ENCODE peak calls at places on chromosomes 5 and 9, in eight cellular contexts. T, J, Y, S, I, X, D and A are unnamed samples.

GRCh38 chr5:160463775-160464465 is 42.3 kb downstream of the PTTG1 start:
- DNase-seq in Y (peak), D (no peak), X (no peak), S (no peak), T (no peak), I (no peak), J (no peak), A (no peak)

GRCh38 chr9:121085661-121086060 is 10.9 kb downstream of the CNTRL start:
- DNase-seq in X (no peak), J (no peak), I (no peak), T (no peak), Y (no peak), S (no peak), D (no peak), A (no peak)

GRCh38 chr9:121450241-121450640 is 49.4 kb downstream of the GGTA1 start:
- DNase-seq in X (no peak), Y (no peak), S (peak), I (no peak), J (no peak), D (no peak), T (no peak), A (no peak)

GRCh38 chr5:178307266-178308045 is 74.9 kb upstream of the PHYKPL start:
- DNase-seq in Y (no peak), X (no peak), T (no peak), D (no peak), J (no peak), S (no peak), I (no peak), A (no peak)

GRCh38 chr9:35665471-35665818 is 450 bp upstream of the ARHGEF39 start:
- DNase-seq in X (no peak), D (no peak), S (no peak), T (no peak), J (no peak), Y (no peak), I (no peak), A (no peak)

GRCh38 chr5:32683125-32683524 is 28.0 kb upstream of the NPR3 start:
- DNase-seq in I (no peak), Y (no peak), D (no peak), T (no peak), X (no peak), S (no peak), J (no peak), A (no peak)

GRCh38 chr9:78044886-78045285 is 13.3 kb upstream of the GNAQ start:
- DNase-seq in S (no peak), Y (no peak), I (no peak), D (no peak), T (no peak), X (no peak), J (no peak), A (no peak)

GRCh38 chr5:95895223-95895622 is 66.4 kb downstream of the ELL2 start:
- DNase-seq in X (no peak), I (no peak), T (no peak), J (no peak), Y (no peak), S (no peak), D (no peak), A (no peak)

GRCh38 chr9:95783426-95783975 is 92.0 kb upstream of the ERCC6L2 start:
- DNase-seq in D (no peak), S (no peak), X (no peak), Y (no peak), I (no peak), J (no peak), T (no peak), A (no peak)

GRCh38 chr5:127186657-127187056 is 103.9 kb upstream of the MEGF10 start:
- DNase-seq in I (no peak), D (no peak), J (no peak), Y (no peak), X (no peak), T (no peak), S (no peak), A (no peak)

GRCh38 chr5:151745071-151745705 is 13.2 kb downstream of the ATOX1 start:
- DNase-seq in J (peak), X (no peak), Y (no peak), S (peak), T (no peak), I (no peak), D (peak), A (no peak)

GRCh38 chr9:34689512-34689911 is 1.6 kb downstream of the CCL19 start:
- DNase-seq in D (no peak), J (no peak), Y (no peak), X (no peak), S (no peak), T (no peak), I (no peak), A (no peak)

GRCh38 chr5:16754621-16755020 is 137.8 kb upstream of the RETREG1 start:
- DNase-seq in Y (no peak), S (no peak), X (no peak), J (no peak), I (no peak), T (no peak), D (no peak), A (no peak)

GRCh38 chr5:75668988-75669760 is 48.1 kb downstream of the POC5 start:
- DNase-seq in I (no peak), Y (peak), J (no peak), X (peak), S (no peak), D (peak), T (no peak), A (peak)

GRCh38 chr5:175627037-175627436 is 30.8 kb upstream of the HRH2 start:
- DNase-seq in X (no peak), S (no peak), Y (no peak), D (no peak), J (no peak), I (no peak), T (no peak), A (no peak)

GRCh38 chr5:146645382-146645781 is 129.4 kb upstream of the GPR151 start:
- DNase-seq in D (no peak), S (no peak), X (no peak), J (no peak), T (no peak), I (no peak), Y (peak), A (no peak)

GRCh38 chr9:87226896-87227295 is 270.8 kb upstream of the DAPK1 start:
- DNase-seq in X (no peak), T (no peak), Y (no peak), D (no peak), I (no peak), J (no peak), S (no peak), A (no peak)

GRCh38 chr5:115351356-115352195 is 55.1 kb upstream of the CCDC112 start:
- DNase-seq in S (no peak), D (no peak), Y (no peak), T (no peak), X (no peak), J (no peak), I (no peak), A (no peak)

GRCh38 chr5:5044240-5044840 is 95.8 kb upstream of the ADAMTS16 start:
- DNase-seq in Y (no peak), D (no peak), T (no peak), J (no peak), S (no peak), X (no peak), I (no peak), A (no peak)

GRCh38 chr9:99040254-99040653 is 64.7 kb upstream of the TGFBR1 start:
- DNase-seq in X (no peak), S (no peak), D (no peak), Y (no peak), J (no peak), I (no peak), T (no peak), A (no peak)

GRCh38 chr5:98096155-98096554 is 677.3 kb upstream of the RGMB start:
- DNase-seq in J (no peak), X (no peak), D (no peak), I (no peak), S (no peak), T (no peak), Y (no peak), A (no peak)

GRCh38 chr5:119367502-119368237 is 11.9 kb downstream of the TNFAIP8 start:
- DNase-seq in T (no peak), X (no peak), I (no peak), S (no peak), J (no peak), Y (no peak), D (no peak), A (no peak)

GRCh38 chr5:151597749-151598148 is 6.6 kb upstream of the FAT2 start:
- DNase-seq in Y (no peak), X (no peak), J (no peak), I (no peak), D (no peak), T (no peak), S (no peak), A (no peak)

GRCh38 chr5:172918421-172919371 is 40.5 kb upstream of the RPL26L1 start:
- DNase-seq in Y (no peak), J (no peak), I (no peak), S (no peak), X (no peak), D (peak), T (no peak), A (no peak)

GRCh38 chr5:73485715-73486114 is 12.5 kb upstream of the BTF3 start:
- DNase-seq in I (no peak), Y (no peak), D (no peak), X (no peak), T (no peak), J (no peak), S (no peak), A (no peak)

GRCh38 chr9:134272302-134273023 is 53.8 kb upstream of the RXRA start:
- DNase-seq in X (no peak), D (no peak), I (no peak), S (no peak), T (no peak), Y (no peak), J (no peak), A (no peak)

GRCh38 chr9:99140685-99141314 is 35.9 kb downstream of the TGFBR1 start:
- DNase-seq in Y (no peak), I (peak), S (peak), T (peak), X (no peak), J (peak), D (peak), A (peak)

GRCh38 chr9:117826837-117827236 is 122.6 kb downstream of the TLR4 start:
- DNase-seq in J (no peak), Y (no peak), S (no peak), X (no peak), T (no peak), I (no peak), D (no peak), A (no peak)

GRCh38 chr5:150672237-150672883 is 11.3 kb downstream of the MYOZ3 start:
- DNase-seq in Y (peak), X (no peak), S (no peak), I (no peak), J (no peak), T (no peak), D (no peak), A (no peak)

GRCh38 chr9:97794666-97795065 is 58.4 kb upstream of the FOXE1 start:
- DNase-seq in J (no peak), T (no peak), D (no peak), I (no peak), Y (no peak), X (no peak), S (no peak), A (no peak)

GRCh38 chr9:118594428-118594827 is 774.8 kb downstream of the BRINP1 start:
- DNase-seq in X (no peak), T (no peak), I (no peak), D (no peak), J (no peak), Y (no peak), S (no peak), A (no peak)

GRCh38 chr9:128092199-128092977 is 24.4 kb downstream of the SLC25A25 start:
- DNase-seq in Y (no peak), X (no peak), T (no peak), D (no peak), I (no peak), J (no peak), S (no peak), A (no peak)